ENCODE peak calls at places on chromosome 3, in five cellular contexts. One of them, this sample, is unnamed.

GRCh38 chr3:155034786-155035185 is 45.3 kb upstream of the MME start:
- DNase-seq in Caco-2: no peak
- DNase-seq in NB4: no peak
- DNase-seq in endodermal cell: no peak
- DNase-seq in tibial nerve: no peak
- DNase-seq in this sample: no peak

GRCh38 chr3:48473617-48473952 is 27.0 kb downstream of the ATRIP start:
- DNase-seq in Caco-2: no peak
- DNase-seq in NB4: no peak
- DNase-seq in endodermal cell: no peak
- DNase-seq in tibial nerve: no peak
- DNase-seq in this sample: no peak

GRCh38 chr3:180223268-180223667 is 186.5 kb upstream of the PEX5L start:
- DNase-seq in Caco-2: no peak
- DNase-seq in NB4: no peak
- DNase-seq in endodermal cell: no peak
- DNase-seq in tibial nerve: no peak
- DNase-seq in this sample: no peak

GRCh38 chr3:8421267-8421666 is 80.4 kb upstream of the LMCD1 start:
- DNase-seq in Caco-2: no peak
- DNase-seq in NB4: peak
- DNase-seq in endodermal cell: no peak
- DNase-seq in tibial nerve: no peak
- DNase-seq in this sample: no peak

GRCh38 chr3:184448321-184449160 is 68.7 kb downstream of the CHRD start:
- DNase-seq in Caco-2: no peak
- DNase-seq in NB4: no peak
- DNase-seq in endodermal cell: no peak
- DNase-seq in tibial nerve: no peak
- DNase-seq in this sample: no peak

GRCh38 chr3:149247929-149248691 is 26.5 kb upstream of the CP start:
- DNase-seq in Caco-2: no peak
- DNase-seq in NB4: peak
- DNase-seq in endodermal cell: no peak
- DNase-seq in tibial nerve: no peak
- DNase-seq in this sample: no peak

GRCh38 chr3:59920801-59921200 is 871.0 kb upstream of the CFAP20DC start:
- DNase-seq in Caco-2: no peak
- DNase-seq in NB4: no peak
- DNase-seq in endodermal cell: no peak
- DNase-seq in tibial nerve: no peak
- DNase-seq in this sample: no peak

GRCh38 chr3:154904328-154904727 is 175.8 kb upstream of the MME start:
- DNase-seq in Caco-2: no peak
- DNase-seq in NB4: peak
- DNase-seq in endodermal cell: peak
- DNase-seq in tibial nerve: no peak
- DNase-seq in this sample: no peak

GRCh38 chr3:39910828-39911464 is 101.5 kb downstream of the MYRIP start:
- DNase-seq in Caco-2: no peak
- DNase-seq in NB4: no peak
- DNase-seq in endodermal cell: no peak
- DNase-seq in tibial nerve: no peak
- DNase-seq in this sample: no peak

GRCh38 chr3:16203671-16204629 is 29.5 kb downstream of the GALNT15 start:
- DNase-seq in Caco-2: peak
- DNase-seq in NB4: no peak
- DNase-seq in endodermal cell: no peak
- DNase-seq in tibial nerve: no peak
- DNase-seq in this sample: no peak

GRCh38 chr3:47441796-47442551 is 33.8 kb downstream of the SCAP start:
- DNase-seq in Caco-2: peak
- DNase-seq in NB4: no peak
- DNase-seq in endodermal cell: no peak
- DNase-seq in tibial nerve: no peak
- DNase-seq in this sample: no peak

GRCh38 chr3:168914662-168915061 is 748.9 kb downstream of the MECOM start:
- DNase-seq in Caco-2: no peak
- DNase-seq in NB4: no peak
- DNase-seq in endodermal cell: no peak
- DNase-seq in tibial nerve: no peak
- DNase-seq in this sample: no peak

GRCh38 chr3:15497984-15498383 is 23.5 kb downstream of the COLQ start:
- DNase-seq in Caco-2: no peak
- DNase-seq in NB4: no peak
- DNase-seq in endodermal cell: no peak
- DNase-seq in tibial nerve: no peak
- DNase-seq in this sample: no peak

GRCh38 chr3:171309906-171310359 is 150.3 kb downstream of the TNIK start:
- DNase-seq in Caco-2: no peak
- DNase-seq in NB4: peak
- DNase-seq in endodermal cell: no peak
- DNase-seq in tibial nerve: no peak
- DNase-seq in this sample: no peak

GRCh38 chr3:32334675-32335074 is 57.0 kb upstream of the CMTM7 start:
- DNase-seq in Caco-2: no peak
- DNase-seq in NB4: peak
- DNase-seq in endodermal cell: peak
- DNase-seq in tibial nerve: no peak
- DNase-seq in this sample: no peak

GRCh38 chr3:97686258-97686657 is 78.3 kb upstream of the ARL6 start:
- DNase-seq in Caco-2: no peak
- DNase-seq in NB4: no peak
- DNase-seq in endodermal cell: no peak
- DNase-seq in tibial nerve: no peak
- DNase-seq in this sample: no peak

GRCh38 chr3:71391361-71391760 is 192.2 kb downstream of the FOXP1 start:
- DNase-seq in Caco-2: no peak
- DNase-seq in NB4: no peak
- DNase-seq in endodermal cell: no peak
- DNase-seq in tibial nerve: no peak
- DNase-seq in this sample: no peak

GRCh38 chr3:26625187-26625586 is 2.6 kb downstream of the LRRC3B start:
- DNase-seq in Caco-2: no peak
- DNase-seq in NB4: no peak
- DNase-seq in endodermal cell: peak
- DNase-seq in tibial nerve: no peak
- DNase-seq in this sample: no peak

GRCh38 chr3:171770689-171771620 is 39.3 kb downstream of the PLD1 start:
- DNase-seq in Caco-2: no peak
- DNase-seq in NB4: peak
- DNase-seq in endodermal cell: peak
- DNase-seq in tibial nerve: peak
- DNase-seq in this sample: no peak

GRCh38 chr3:144458283-144458682 is 486.7 kb downstream of the DIPK2A start:
- DNase-seq in Caco-2: no peak
- DNase-seq in NB4: no peak
- DNase-seq in endodermal cell: no peak
- DNase-seq in tibial nerve: no peak
- DNase-seq in this sample: no peak

GRCh38 chr3:4228295-4228694 is 74.9 kb upstream of the SETMAR start:
- DNase-seq in Caco-2: no peak
- DNase-seq in NB4: no peak
- DNase-seq in endodermal cell: no peak
- DNase-seq in tibial nerve: no peak
- DNase-seq in this sample: no peak

GRCh38 chr3:123605789-123606234 is 21.0 kb upstream of the HACD2 start:
- DNase-seq in Caco-2: peak
- DNase-seq in NB4: peak
- DNase-seq in endodermal cell: peak
- DNase-seq in tibial nerve: no peak
- DNase-seq in this sample: no peak

GRCh38 chr3:60301142-60301541 is 950.1 kb downstream of the FHIT start:
- DNase-seq in Caco-2: no peak
- DNase-seq in NB4: no peak
- DNase-seq in endodermal cell: no peak
- DNase-seq in tibial nerve: no peak
- DNase-seq in this sample: no peak

GRCh38 chr3:86996261-86996955 is 5.5 kb upstream of the VGLL3 start:
- DNase-seq in Caco-2: no peak
- DNase-seq in NB4: no peak
- DNase-seq in endodermal cell: no peak
- DNase-seq in tibial nerve: no peak
- DNase-seq in this sample: no peak

GRCh38 chr3:48598323-48599076 is 3.4 kb upstream of the COL7A1 start:
- DNase-seq in Caco-2: peak
- DNase-seq in NB4: peak
- DNase-seq in endodermal cell: no peak
- DNase-seq in tibial nerve: no peak
- DNase-seq in this sample: no peak

GRCh38 chr3:66035763-66036477 is 2.8 kb downstream of the MAGI1 start:
- DNase-seq in Caco-2: peak
- DNase-seq in NB4: no peak
- DNase-seq in endodermal cell: peak
- DNase-seq in tibial nerve: no peak
- DNase-seq in this sample: no peak

GRCh38 chr3:73381551-73381950 is 243.2 kb downstream of the PDZRN3 start:
- DNase-seq in Caco-2: no peak
- DNase-seq in NB4: no peak
- DNase-seq in endodermal cell: no peak
- DNase-seq in tibial nerve: no peak
- DNase-seq in this sample: no peak

DNA sequence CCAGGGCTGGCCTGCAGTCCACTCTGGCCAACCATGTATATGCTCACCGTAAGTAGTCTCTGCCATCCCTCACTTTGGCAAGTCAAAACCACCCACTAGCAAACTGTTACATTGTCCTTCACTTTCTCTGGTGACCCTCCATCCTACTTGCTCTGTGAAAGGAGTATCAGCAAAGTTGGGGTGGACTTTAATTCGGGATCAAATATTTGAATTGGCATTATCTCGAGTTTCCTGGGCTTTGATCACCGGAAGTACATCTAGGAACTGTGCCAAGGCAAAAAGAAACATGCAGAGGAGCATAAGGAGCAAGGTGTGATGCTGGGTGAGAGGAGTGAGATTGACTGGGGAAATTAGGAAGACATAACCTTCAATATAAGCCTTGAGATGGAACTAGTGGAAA is 188.9 kb upstream of the P2RY1 start:
- DNase-seq in Caco-2: no peak
- DNase-seq in NB4: no peak
- DNase-seq in endodermal cell: no peak
- DNase-seq in tibial nerve: no peak
- DNase-seq in this sample: no peak
- TF ChIP-seq CTCF in Caco-2: no peak
- TF ChIP-seq CTCF in NB4: no peak
- TF ChIP-seq CTCF in endodermal cell: peak
- TF ChIP-seq CTCF in tibial nerve: no peak
- TF ChIP-seq CTCF in this sample: no peak

DNA sequence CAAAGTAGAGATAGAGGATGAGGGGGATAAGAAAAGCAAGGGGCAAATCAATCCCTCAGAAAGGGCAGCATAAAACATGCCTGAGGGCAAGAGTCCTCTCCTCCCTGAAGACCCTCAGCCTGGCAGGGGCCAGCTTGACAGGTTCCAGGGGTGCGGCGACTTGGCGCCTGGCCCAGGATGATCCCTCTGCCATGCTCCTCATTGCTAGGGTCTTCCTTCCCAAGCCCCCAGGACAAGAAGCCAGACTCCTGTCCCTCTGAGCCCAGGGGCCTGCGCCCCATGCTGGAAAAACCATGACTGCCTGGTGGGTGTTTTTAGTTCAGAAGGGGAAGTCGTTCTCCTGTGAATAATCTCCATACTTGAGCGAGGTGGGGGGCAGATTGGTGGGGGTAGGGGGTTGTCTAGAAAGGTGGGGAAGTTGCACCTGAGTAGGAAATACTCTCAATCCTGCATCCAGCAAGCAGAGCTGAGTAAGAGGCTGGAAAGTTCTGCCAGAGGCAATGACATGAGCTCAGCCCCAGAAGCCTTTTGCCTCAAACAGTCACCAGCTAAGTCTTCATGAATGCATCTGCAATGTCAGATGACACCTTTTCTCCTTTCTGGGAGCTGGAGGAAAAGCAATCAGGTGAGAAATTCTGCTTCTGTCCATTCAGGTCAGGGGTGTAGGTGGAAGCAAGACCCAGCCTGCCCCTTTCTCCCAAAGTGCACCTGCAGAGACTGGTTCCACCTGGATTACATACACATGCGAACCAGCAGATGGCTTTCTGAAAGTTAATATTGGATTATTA is 18.3 kb downstream of the SLC12A8 start:
- DNase-seq in Caco-2: no peak
- DNase-seq in NB4: no peak
- DNase-seq in endodermal cell: no peak
- DNase-seq in tibial nerve: no peak
- DNase-seq in this sample: no peak
- TF ChIP-seq CTCF in Caco-2: no peak
- TF ChIP-seq CTCF in NB4: no peak
- TF ChIP-seq CTCF in endodermal cell: no peak
- TF ChIP-seq CTCF in tibial nerve: no peak
- TF ChIP-seq CTCF in this sample: no peak

GRCh38 chr3:52277972-52278509 is 408 bp downstream of the WDR82 start:
- DNase-seq in Caco-2: no peak
- DNase-seq in NB4: peak
- DNase-seq in endodermal cell: peak
- DNase-seq in tibial nerve: no peak
- DNase-seq in this sample: no peak
- TF ChIP-seq CTCF in Caco-2: peak
- TF ChIP-seq CTCF in NB4: no peak
- TF ChIP-seq CTCF in endodermal cell: peak
- TF ChIP-seq CTCF in tibial nerve: peak
- TF ChIP-seq CTCF in this sample: no peak

GRCh38 chr3:81170298-81170697 is 591.1 kb downstream of the GBE1 start:
- DNase-seq in Caco-2: no peak
- DNase-seq in NB4: no peak
- DNase-seq in endodermal cell: peak
- DNase-seq in tibial nerve: no peak
- DNase-seq in this sample: no peak

GRCh38 chr3:81173514-81173913 is 587.9 kb downstream of the GBE1 start:
- DNase-seq in Caco-2: no peak
- DNase-seq in NB4: peak
- DNase-seq in endodermal cell: no peak
- DNase-seq in tibial nerve: no peak
- DNase-seq in this sample: no peak
- TF ChIP-seq CTCF in Caco-2: no peak
- TF ChIP-seq CTCF in NB4: peak
- TF ChIP-seq CTCF in endodermal cell: peak
- TF ChIP-seq CTCF in tibial nerve: no peak
- TF ChIP-seq CTCF in this sample: no peak